ENCODE peak calls at places on chromosomes 5 and 9, in five cellular contexts. R is psoas muscle; C is CD4-positive, CD25-positive, alpha-beta regulatory T cell; K is colonic mucosa; V is spleen. H is an unnamed sample.

GRCh38 chr5:172144291-172144815 is 43.7 kb downstream of the STK10 start:
- DNase-seq in R (no peak), C (no peak), K (peak), V (no peak), H (no peak)

GRCh38 chr5:97658116-97658900 is 475.3 kb upstream of the RIOK2 start:
- DNase-seq in R (no peak), C (no peak), K (no peak), V (no peak), H (no peak)

GRCh38 chr5:172194985-172195774 is 1.2 kb downstream of the EFCAB9 start:
- DNase-seq in R (no peak), C (no peak), K (no peak), V (no peak), H (no peak)

GRCh38 chr9:2837915-2838314 is 6.0 kb downstream of the PUM3 start:
- DNase-seq in R (no peak), C (no peak), K (no peak), V (no peak), H (no peak)

GRCh38 chr5:3598236-3598635 is 2.6 kb downstream of the IRX1 start:
- DNase-seq in R (no peak), C (no peak), K (no peak), V (no peak), H (no peak)

GRCh38 chr9:116278326-116278725 is 124.7 kb downstream of the PAPPA start:
- DNase-seq in R (no peak), C (no peak), K (no peak), V (no peak), H (no peak)

GRCh38 chr5:142095035-142095434 is 13.5 kb upstream of the NDFIP1 start:
- DNase-seq in R (no peak), C (no peak), K (no peak), V (no peak), H (no peak)

GRCh38 chr9:90308746-90309145 is 333.9 kb downstream of the DIRAS2 start:
- DNase-seq in R (no peak), C (no peak), K (peak), V (no peak), H (no peak)

GRCh38 chr9:127055745-127056402 is 66.6 kb downstream of the ANGPTL2 start:
- DNase-seq in R (no peak), C (no peak), K (no peak), V (no peak), H (peak)

GRCh38 chr9:86557063-86557766 is 203.0 kb upstream of the TUT7 start:
- DNase-seq in R (peak), C (no peak), K (no peak), V (no peak), H (no peak)

GRCh38 chr9:131690462-131690861 is 49.4 kb downstream of the RAPGEF1 start:
- DNase-seq in R (no peak), C (no peak), K (no peak), V (no peak), H (no peak)

GRCh38 chr9:129697111-129697955 is 31.9 kb downstream of the PRRX2 start:
- DNase-seq in R (peak), C (no peak), K (peak), V (no peak), H (no peak)

GRCh38 chr5:38871790-38872551 is 26.2 kb downstream of the OSMR start:
- DNase-seq in R (no peak), C (no peak), K (no peak), V (no peak), H (no peak)

GRCh38 chr5:148113243-148113642 is 49.5 kb downstream of the SPINK5 start:
- DNase-seq in R (no peak), C (no peak), K (no peak), V (no peak), H (no peak)

GRCh38 chr5:148104226-148104625 is 40.4 kb downstream of the SPINK5 start:
- DNase-seq in R (no peak), C (no peak), K (no peak), V (no peak), H (no peak)

DNA sequence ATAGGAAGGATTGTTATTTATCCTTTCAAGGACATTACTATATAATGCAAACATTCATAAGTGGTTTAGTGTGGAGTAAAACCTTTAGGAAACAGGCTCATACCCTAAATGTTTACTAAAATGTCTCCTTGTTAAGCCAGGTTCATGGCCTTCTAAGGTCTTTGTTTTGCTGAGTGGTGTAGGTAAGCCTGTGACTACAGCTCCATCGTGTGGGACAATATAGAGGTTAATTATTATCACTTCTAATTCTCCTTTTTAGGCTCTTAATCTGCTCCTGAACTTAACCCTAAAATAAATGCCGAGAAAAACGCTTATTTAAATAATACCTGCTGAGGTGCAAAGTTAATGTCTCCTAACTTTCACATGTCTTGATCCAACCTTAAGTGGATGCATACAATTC is 43.8 kb downstream of the SPINK5 start:
- DNase-seq in R (no peak), C (no peak), K (no peak), V (no peak), H (no peak)
- H3K27ac ChIP-seq in R (no peak), C (no peak), K (no peak), V (no peak), H (no peak)

GRCh38 chr5:148816822-148817221 is 9.6 kb upstream of the ADRB2 start:
- DNase-seq in R (no peak), C (no peak), K (no peak), V (no peak), H (no peak)
- H3K27ac ChIP-seq in R (no peak), C (no peak), K (no peak), V (peak), H (no peak)

DNA sequence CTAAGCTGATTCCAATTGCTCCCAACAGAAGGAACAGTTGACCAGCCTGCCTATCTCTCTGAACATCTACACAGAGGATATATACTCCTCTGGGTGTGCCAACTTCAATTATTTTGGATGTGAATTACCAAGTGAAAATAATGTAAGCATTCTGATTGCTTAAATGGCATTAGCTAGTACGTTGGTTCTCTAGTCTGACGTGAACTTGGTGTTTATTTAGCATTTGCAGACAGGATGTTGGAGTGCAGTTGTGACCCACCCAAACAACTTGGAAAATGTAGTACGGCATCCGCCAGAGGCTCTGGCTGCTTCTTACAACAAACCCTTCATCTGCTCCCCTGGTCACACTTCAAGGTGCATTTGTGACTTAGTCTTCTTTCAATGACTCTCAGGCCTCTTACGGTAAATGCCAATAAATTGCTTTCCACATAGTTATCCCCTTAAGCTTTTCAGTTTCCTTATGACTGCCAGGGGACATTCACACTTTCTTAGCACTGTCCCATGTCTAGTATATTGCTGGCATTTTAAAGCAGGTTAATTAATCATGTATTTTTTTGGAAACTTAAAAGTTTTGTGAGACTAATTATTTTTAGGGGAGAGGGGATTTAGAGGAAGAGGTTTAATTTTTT is 616.5 kb downstream of the PDE4D start:
- DNase-seq in R (no peak), C (no peak), K (no peak), V (no peak), H (no peak)
- H3K27ac ChIP-seq in R (peak), C (no peak), K (peak), V (no peak), H (peak)

GRCh38 chr5:120631611-120632010 is 167.5 kb downstream of the PRR16 start:
- DNase-seq in R (no peak), C (no peak), K (no peak), V (no peak), H (no peak)
- H3K27ac ChIP-seq in R (no peak), C (no peak), K (no peak), V (no peak), H (no peak)